ENCODE peak calls at places on chromosomes 12 and 14, in five cellular contexts. One of them, this sample, is unnamed.
A peak's percentile ranks its signal among the peaks of the same experiment; 100 is the strongest.

GRCh38 chr12:27290501-27291168 is 42.0 kb upstream of the BMAL2 start:
- DNase-seq in SK-N-SH: no peak
- DNase-seq in neuronal stem cell: no peak
- DNase-seq in GM23248: no peak
- DNase-seq in sigmoid colon: no peak
- DNase-seq in this sample: no peak

GRCh38 chr12:102833687-102834435 is 83.2 kb downstream of the PAH start:
- DNase-seq in SK-N-SH: no peak
- DNase-seq in neuronal stem cell: peak; percentile 66
- DNase-seq in GM23248: peak; percentile 30
- DNase-seq in sigmoid colon: no peak
- DNase-seq in this sample: peak; percentile 51

GRCh38 chr14:24365600-24366374 is 2.2 kb upstream of the NFATC4 start:
- DNase-seq in SK-N-SH: peak; percentile 79
- DNase-seq in neuronal stem cell: peak; percentile 79
- DNase-seq in GM23248: peak; percentile 95
- DNase-seq in sigmoid colon: peak; percentile 95
- DNase-seq in this sample: peak; percentile 94

GRCh38 chr12:124608451-124608870 is 41.0 kb upstream of the NCOR2 start:
- DNase-seq in SK-N-SH: no peak
- DNase-seq in neuronal stem cell: no peak
- DNase-seq in GM23248: no peak
- DNase-seq in sigmoid colon: no peak
- DNase-seq in this sample: peak; percentile 25

GRCh38 chr12:84056-84455 is 17.5 kb downstream of the IQSEC3 start:
- DNase-seq in SK-N-SH: peak; percentile 72
- DNase-seq in neuronal stem cell: no peak
- DNase-seq in GM23248: no peak
- DNase-seq in sigmoid colon: no peak
- DNase-seq in this sample: no peak

GRCh38 chr12:55742719-55743130 is at the start of gene GDF11:
- DNase-seq in SK-N-SH: no peak
- DNase-seq in neuronal stem cell: peak; percentile 80
- DNase-seq in GM23248: peak; percentile 90
- DNase-seq in sigmoid colon: peak; percentile 94
- DNase-seq in this sample: peak; percentile 79

GRCh38 chr12:51202650-51203198 is 15.1 kb downstream of the POU6F1 start:
- DNase-seq in SK-N-SH: no peak
- DNase-seq in neuronal stem cell: no peak
- DNase-seq in GM23248: no peak
- DNase-seq in sigmoid colon: no peak
- DNase-seq in this sample: no peak

GRCh38 chr12:100823988-100824387 is 29.4 kb downstream of the ANO4 start:
- DNase-seq in SK-N-SH: no peak
- DNase-seq in neuronal stem cell: no peak
- DNase-seq in GM23248: peak; percentile 68
- DNase-seq in sigmoid colon: no peak
- DNase-seq in this sample: no peak

GRCh38 chr12:29807125-29807524 is 23.4 kb upstream of the TMTC1 start:
- DNase-seq in SK-N-SH: no peak
- DNase-seq in neuronal stem cell: no peak
- DNase-seq in GM23248: peak; percentile 13
- DNase-seq in sigmoid colon: no peak
- DNase-seq in this sample: peak; percentile 59

GRCh38 chr12:3303410-3304136 is 187.4 kb upstream of the PRMT8 start:
- DNase-seq in SK-N-SH: peak; percentile 55
- DNase-seq in neuronal stem cell: no peak
- DNase-seq in GM23248: no peak
- DNase-seq in sigmoid colon: no peak
- DNase-seq in this sample: no peak

GRCh38 chr12:78470354-78471195 is 394.0 kb upstream of the SYT1 start:
- DNase-seq in SK-N-SH: peak; percentile 6
- DNase-seq in neuronal stem cell: peak; percentile 24
- DNase-seq in GM23248: peak; percentile 63
- DNase-seq in sigmoid colon: no peak
- DNase-seq in this sample: peak; percentile 30

GRCh38 chr12:119804011-119804641 is 73.0 kb downstream of the CIT start:
- DNase-seq in SK-N-SH: peak; percentile 86
- DNase-seq in neuronal stem cell: peak; percentile 68
- DNase-seq in GM23248: peak; percentile 88
- DNase-seq in sigmoid colon: peak; percentile 71
- DNase-seq in this sample: peak; percentile 75

GRCh38 chr14:22334627-22335026 is 254.4 kb downstream of the DAD1 start:
- DNase-seq in SK-N-SH: no peak
- DNase-seq in neuronal stem cell: no peak
- DNase-seq in GM23248: no peak
- DNase-seq in sigmoid colon: no peak
- DNase-seq in this sample: no peak

GRCh38 chr12:32437095-32437515 is 37.7 kb downstream of the FGD4 start:
- DNase-seq in SK-N-SH: no peak
- DNase-seq in neuronal stem cell: no peak
- DNase-seq in GM23248: peak; percentile 86
- DNase-seq in sigmoid colon: no peak
- DNase-seq in this sample: no peak

GRCh38 chr12:40300490-40300889 is 75.7 kb downstream of the LRRK2 start:
- DNase-seq in SK-N-SH: no peak
- DNase-seq in neuronal stem cell: no peak
- DNase-seq in GM23248: peak; percentile 47
- DNase-seq in sigmoid colon: no peak
- DNase-seq in this sample: no peak

GRCh38 chr12:116455540-116456306 is 103.5 kb upstream of the MAP1LC3B2 start:
- DNase-seq in SK-N-SH: peak; percentile 38
- DNase-seq in neuronal stem cell: peak; percentile 58
- DNase-seq in GM23248: peak; percentile 96
- DNase-seq in sigmoid colon: peak; percentile 96
- DNase-seq in this sample: peak; percentile 28

GRCh38 chr12:112978163-112979081 is at the start of gene OAS2:
- DNase-seq in SK-N-SH: no peak
- DNase-seq in neuronal stem cell: no peak
- DNase-seq in GM23248: peak; percentile 87
- DNase-seq in sigmoid colon: peak; percentile 73
- DNase-seq in this sample: no peak

GRCh38 chr12:64221656-64222010 is 463 bp downstream of the KICS2 start:
- DNase-seq in SK-N-SH: peak; percentile 80
- DNase-seq in neuronal stem cell: peak; percentile 71
- DNase-seq in GM23248: peak; percentile 93
- DNase-seq in sigmoid colon: peak; percentile 91
- DNase-seq in this sample: peak; percentile 96

GRCh38 chr14:85112762-85113161 is 417.2 kb upstream of the FLRT2 start:
- DNase-seq in SK-N-SH: no peak
- DNase-seq in neuronal stem cell: no peak
- DNase-seq in GM23248: no peak
- DNase-seq in sigmoid colon: no peak
- DNase-seq in this sample: no peak

GRCh38 chr12:109731231-109731731 is 17.7 kb downstream of the FAM222A start:
- DNase-seq in SK-N-SH: peak; percentile 45
- DNase-seq in neuronal stem cell: no peak
- DNase-seq in GM23248: no peak
- DNase-seq in sigmoid colon: peak; percentile 61
- DNase-seq in this sample: no peak

GRCh38 chr12:110600254-110600653 is 13.7 kb upstream of the TCTN1 start:
- DNase-seq in SK-N-SH: peak; percentile 30
- DNase-seq in neuronal stem cell: no peak
- DNase-seq in GM23248: peak; percentile 79
- DNase-seq in sigmoid colon: no peak
- DNase-seq in this sample: peak; percentile 42

GRCh38 chr12:70722584-70723343 is 85.5 kb upstream of the PTPRB start:
- DNase-seq in SK-N-SH: peak; percentile 10
- DNase-seq in neuronal stem cell: no peak
- DNase-seq in GM23248: no peak
- DNase-seq in sigmoid colon: no peak
- DNase-seq in this sample: no peak

DNA sequence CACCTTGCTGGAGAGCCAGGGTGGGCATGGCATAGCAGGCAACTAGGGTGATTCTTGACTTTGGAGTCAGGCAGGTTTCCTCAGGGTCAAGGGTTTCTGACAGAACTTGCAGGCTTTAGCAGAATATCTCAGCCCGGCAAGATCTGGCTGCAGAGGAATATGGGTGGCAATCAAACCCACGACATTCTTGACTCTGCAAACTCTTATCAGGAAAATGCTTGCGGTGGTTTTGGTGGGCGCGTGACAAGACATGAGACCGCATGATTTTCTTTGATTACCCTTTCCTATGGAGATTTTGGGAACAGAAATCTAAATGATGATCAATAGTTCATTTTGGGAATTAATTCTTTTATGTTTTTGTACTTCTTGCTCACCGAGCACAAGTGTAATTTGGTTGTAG is 449.5 kb downstream of the VRK1 start:
- DNase-seq in SK-N-SH: no peak
- DNase-seq in neuronal stem cell: no peak
- DNase-seq in GM23248: no peak
- DNase-seq in sigmoid colon: no peak
- DNase-seq in this sample: no peak
- H3K27ac ChIP-seq in SK-N-SH: no peak overlapping the region
- H3K27ac ChIP-seq in neuronal stem cell: no peak overlapping the region
- H3K27ac ChIP-seq in GM23248: no peak overlapping the region
- H3K27ac ChIP-seq in sigmoid colon: no peak overlapping the region
- H3K27ac ChIP-seq in this sample: no peak overlapping the region

DNA sequence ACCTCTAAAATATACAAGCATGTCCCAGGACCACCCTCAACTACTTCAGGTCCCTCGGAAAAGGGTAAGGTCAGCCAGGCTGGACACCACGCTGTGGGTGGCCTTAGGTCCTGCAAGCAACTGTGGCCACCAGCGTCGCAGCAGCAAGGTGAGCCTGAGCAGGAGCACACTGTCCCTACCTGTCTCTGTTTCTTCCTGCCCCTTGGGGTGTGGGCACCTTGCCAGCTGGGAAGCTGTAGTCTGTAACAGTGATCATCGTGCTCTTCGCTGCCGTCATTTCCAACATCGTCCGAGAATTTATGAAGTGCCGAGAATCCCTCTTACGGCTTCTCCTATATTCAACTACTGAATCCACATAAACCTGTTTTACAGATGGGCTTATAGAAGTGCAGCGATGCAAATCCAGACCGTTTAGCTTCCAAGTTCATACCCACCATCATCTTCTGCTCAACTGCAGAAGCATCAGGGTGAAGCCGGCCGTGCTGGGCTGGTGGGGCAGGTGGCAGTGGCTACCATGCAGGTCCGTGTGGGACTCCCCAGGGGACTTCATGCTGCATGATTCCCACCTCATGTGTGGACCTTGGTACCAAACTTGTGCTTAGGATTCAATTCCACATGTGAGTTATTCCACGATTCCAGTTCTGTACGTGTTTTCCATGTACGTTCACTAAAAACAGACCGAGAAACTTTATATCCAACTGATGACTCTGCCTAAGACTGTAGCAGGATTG is 361.3 kb upstream of the SFSWAP start:
- DNase-seq in SK-N-SH: no peak
- DNase-seq in neuronal stem cell: no peak
- DNase-seq in GM23248: no peak
- DNase-seq in sigmoid colon: no peak
- DNase-seq in this sample: no peak
- H3K27ac ChIP-seq in SK-N-SH: no peak overlapping the region
- H3K27ac ChIP-seq in neuronal stem cell: no peak overlapping the region
- H3K27ac ChIP-seq in GM23248: no peak overlapping the region
- H3K27ac ChIP-seq in sigmoid colon: no peak overlapping the region
- H3K27ac ChIP-seq in this sample: no peak overlapping the region

GRCh38 chr12:108587826-108588225 is 10.1 kb downstream of the TMEM119 start:
- DNase-seq in SK-N-SH: peak; percentile 39
- DNase-seq in neuronal stem cell: no peak
- DNase-seq in GM23248: no peak
- DNase-seq in sigmoid colon: no peak
- DNase-seq in this sample: peak; percentile 77
- H3K27ac ChIP-seq in SK-N-SH: no peak overlapping the region
- H3K27ac ChIP-seq in neuronal stem cell: no peak overlapping the region
- H3K27ac ChIP-seq in GM23248: no peak overlapping the region
- H3K27ac ChIP-seq in sigmoid colon: no peak overlapping the region
- H3K27ac ChIP-seq in this sample: peak overlapping the region; percentile 61

DNA sequence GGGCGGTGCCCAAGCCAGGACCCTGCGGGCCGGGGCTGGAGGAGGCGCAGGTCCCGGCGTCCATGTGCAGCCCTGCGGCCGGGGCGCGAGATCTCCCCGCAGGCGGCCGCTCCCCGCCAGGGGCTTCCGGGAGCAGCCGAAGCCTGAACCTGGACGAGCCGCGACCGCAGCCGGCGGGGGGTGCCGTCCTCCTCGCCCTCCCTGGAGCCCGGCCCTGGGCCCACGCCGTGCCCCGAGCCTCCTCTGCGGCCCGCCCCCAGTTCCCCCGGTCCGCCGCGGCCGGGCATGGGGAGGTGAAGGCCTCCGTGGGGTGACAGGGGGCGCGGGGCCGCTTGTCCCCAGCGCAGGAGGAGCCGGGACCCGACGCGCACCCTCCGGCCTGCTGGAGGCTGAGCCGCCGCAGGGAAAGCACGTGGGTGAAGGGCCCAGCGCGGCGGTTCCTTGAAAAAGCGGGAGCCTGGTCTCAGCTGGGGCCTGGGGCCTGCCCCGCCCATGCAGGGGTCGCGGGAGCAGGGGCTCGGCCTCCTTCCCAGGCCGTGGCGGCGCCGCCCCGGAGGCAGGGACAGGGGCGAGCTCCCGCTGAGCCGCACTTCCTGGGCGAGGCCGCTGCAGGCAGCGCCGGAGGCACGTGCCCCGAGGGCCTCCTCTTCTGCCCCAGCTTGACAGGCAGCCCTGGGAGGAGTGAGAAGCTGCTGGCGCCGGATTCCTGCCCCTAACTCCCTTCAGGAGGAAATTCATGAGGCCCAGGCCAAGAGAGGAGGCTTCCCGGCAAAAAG is 55.6 kb upstream of the PPP2R5C start:
- DNase-seq in SK-N-SH: no peak
- DNase-seq in neuronal stem cell: peak; percentile 37
- DNase-seq in GM23248: peak; percentile 34
- DNase-seq in sigmoid colon: peak; percentile 82
- DNase-seq in this sample: no peak
- H3K27ac ChIP-seq in SK-N-SH: no peak overlapping the region
- H3K27ac ChIP-seq in neuronal stem cell: no peak overlapping the region
- H3K27ac ChIP-seq in GM23248: no peak overlapping the region
- H3K27ac ChIP-seq in sigmoid colon: peak overlapping the region; percentile 52
- H3K27ac ChIP-seq in this sample: no peak overlapping the region

DNA sequence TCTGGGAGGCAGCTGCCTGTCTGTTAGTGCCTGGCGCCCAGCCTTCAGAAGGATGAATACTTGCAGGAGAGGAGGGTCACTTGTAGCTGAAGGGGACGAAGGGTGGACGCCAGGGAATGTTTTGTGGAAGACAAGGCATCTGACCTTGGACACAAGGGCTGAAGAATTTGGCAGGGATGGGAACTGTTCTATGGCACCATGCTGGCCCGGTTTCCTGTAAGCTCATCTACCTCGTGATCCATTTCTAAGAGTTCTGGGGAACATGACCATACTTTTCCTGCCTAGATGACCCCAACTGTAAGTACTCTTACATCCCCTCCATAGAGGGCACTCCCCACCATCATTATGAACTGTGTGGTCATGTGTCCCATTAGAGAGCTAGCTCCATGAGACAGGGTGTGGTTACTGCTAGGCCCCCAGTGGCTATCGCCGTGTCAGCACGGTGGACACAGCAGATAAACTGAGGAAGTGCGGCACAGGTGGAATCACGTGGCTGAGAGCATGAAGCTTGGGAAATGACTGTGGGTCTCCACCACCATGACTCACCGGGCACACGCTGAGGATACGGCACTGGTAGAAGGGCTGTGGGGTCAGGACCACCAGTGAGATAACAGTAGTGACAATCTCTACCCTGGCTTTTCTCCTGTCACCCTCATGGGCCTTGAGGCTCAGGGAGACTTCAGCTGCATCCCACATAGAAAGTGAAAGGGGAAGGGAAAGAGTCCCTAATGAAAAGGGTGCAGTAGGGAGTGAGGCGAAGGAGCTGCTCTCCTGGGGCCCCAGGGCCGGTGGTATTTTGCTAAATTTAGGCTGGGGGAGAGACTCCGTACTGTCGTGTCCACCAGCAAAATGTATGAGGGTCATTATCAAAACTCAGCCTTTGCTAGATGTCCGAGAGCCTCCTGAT is 252.6 kb downstream of the FOXN3 start:
- DNase-seq in SK-N-SH: no peak
- DNase-seq in neuronal stem cell: no peak
- DNase-seq in GM23248: no peak
- DNase-seq in sigmoid colon: no peak
- DNase-seq in this sample: no peak
- H3K27ac ChIP-seq in SK-N-SH: no peak overlapping the region
- H3K27ac ChIP-seq in neuronal stem cell: no peak overlapping the region
- H3K27ac ChIP-seq in GM23248: no peak overlapping the region
- H3K27ac ChIP-seq in sigmoid colon: peak overlapping the region; percentile 27
- H3K27ac ChIP-seq in this sample: no peak overlapping the region